ENCODE peak calls at places on chromosomes 13 and 19, in nine cellular contexts. L is C1 segment of cervical spinal cord; T is nephron progenitor cell; C is hippocampal formation; O is tibial artery; X is endothelial cell; W is stimulated activated CD4-positive, alpha-beta T cell treated with anti-CD3 and anti-CD28 coated beads, Interleukin-1b, Interleukin-23, amount 100 ng/mL, for 1 hour; F is 8988T; G is A549. Z is an unnamed sample.

GRCh38 chr13:107450931-107451330 is 764.4 kb downstream of the LIG4 start:
- DNase-seq in L (no peak), T (no peak), C (no peak), O (peak), X (no peak), W (no peak), F (no peak), G (no peak), Z (no peak)

GRCh38 chr19:29724102-29724641 is 9.1 kb upstream of the C19orf12 start:
- DNase-seq in L (peak), T (peak), C (peak), O (no peak), X (peak), W (peak), F (no peak), G (no peak), Z (no peak)

GRCh38 chr19:6457958-6458694 is 1.5 kb downstream of the SLC25A23 start:
- DNase-seq in L (no peak), T (no peak), C (no peak), O (no peak), X (no peak), W (no peak), F (no peak), G (no peak), Z (no peak)

GRCh38 chr19:35661995-35662340 is 4.3 kb upstream of the UPK1A start:
- DNase-seq in L (no peak), T (no peak), C (no peak), O (no peak), X (no peak), W (no peak), F (no peak), G (no peak), Z (no peak)

GRCh38 chr13:75762967-75763366 is 126.8 kb downstream of the LMO7 start:
- DNase-seq in L (no peak), T (no peak), C (no peak), O (no peak), X (no peak), W (no peak), F (no peak), G (no peak), Z (peak)

GRCh38 chr19:873084-874019 is 13.9 kb downstream of the CFD start:
- DNase-seq in L (no peak), T (no peak), C (no peak), O (no peak), X (no peak), W (no peak), F (peak), G (no peak), Z (no peak)

GRCh38 chr19:10916602-10917001 is 11.8 kb downstream of the YIPF2 start:
- DNase-seq in L (no peak), T (no peak), C (no peak), O (no peak), X (no peak), W (no peak), F (no peak), G (no peak), Z (no peak)

GRCh38 chr19:10543420-10544241 is at the start of gene ATG4D:
- DNase-seq in L (peak), T (peak), C (peak), O (peak), X (peak), W (peak), F (peak), G (peak), Z (peak)

GRCh38 chr13:30133554-30133912 is 173.8 kb downstream of the KATNAL1 start:
- DNase-seq in L (peak), T (no peak), C (no peak), O (no peak), X (no peak), W (no peak), F (no peak), G (no peak), Z (no peak)

GRCh38 chr19:45376045-45376724 is 5.8 kb upstream of the ERCC2 start:
- DNase-seq in L (no peak), T (peak), C (no peak), O (peak), X (no peak), W (no peak), F (no peak), G (peak), Z (peak)

GRCh38 chr19:45391346-45391745 is 13.5 kb downstream of the PPP1R13L start:
- DNase-seq in L (no peak), T (no peak), C (no peak), O (no peak), X (no peak), W (no peak), F (no peak), G (no peak), Z (peak)

GRCh38 chr19:2089001-2089711 is 7.0 kb downstream of the MOB3A start:
- DNase-seq in L (no peak), T (no peak), C (no peak), O (no peak), X (no peak), W (no peak), F (no peak), G (no peak), Z (no peak)

GRCh38 chr13:23667750-23668149 is 97.5 kb downstream of the TNFRSF19 start:
- DNase-seq in L (no peak), T (no peak), C (no peak), O (no peak), X (no peak), W (no peak), F (no peak), G (no peak), Z (no peak)